ENCODE peak calls at places on chromosomes 11 and 22, in nine cellular contexts. Q is activated CD4-positive, alpha-beta T cell treated with anti-CD3 and anti-CD28 coated beads, Interleukin-2, amount 50 U/mL, for 1 hour; C is right lobe of liver; S is psoas muscle; A is tibial artery; R is NCI-H187; E is stomach; M is stimulated activated CD4-positive, alpha-beta T cell treated with anti-CD3 and anti-CD28 coated beads, TNF-alpha, amount 100 ng/mL, for 1 hour; X is stimulated activated naive CD8-positive, alpha-beta T cell treated with anti-CD3 and anti-CD28 coated beads, Interleukin-15, Interleukin-2, amounts not matched to agents 100 U/mL and 50 U/mL, for 24 hours. N is an unnamed sample.

GRCh38 chr11:8219257-8220021 is 44.2 kb downstream of the LMO1 start:
- DNase-seq in Q (no peak), C (no peak), S (no peak), A (no peak), R (no peak), E (peak), M (no peak), X (peak), N (peak)

GRCh38 chr11:13260196-13260962 is 17.2 kb upstream of the BMAL1 start:
- DNase-seq in Q (no peak), C (no peak), S (no peak), A (no peak), R (no peak), E (no peak), M (no peak), X (no peak), N (no peak)

GRCh38 chr22:40791241-40791640 is 27.9 kb downstream of the SLC25A17 start:
- DNase-seq in Q (no peak), C (no peak), S (no peak), A (no peak), R (no peak), E (no peak), M (no peak), X (no peak), N (no peak)

GRCh38 chr22:20864186-20864908 is 5.5 kb downstream of the SNAP29 start:
- DNase-seq in Q (no peak), C (no peak), S (no peak), A (no peak), R (no peak), E (no peak), M (no peak), X (no peak), N (no peak)

GRCh38 chr22:31286360-31287255 is 5.7 kb downstream of the PIK3IP1 start:
- DNase-seq in Q (peak), C (no peak), S (no peak), A (no peak), R (no peak), E (no peak), M (no peak), X (peak), N (peak)

GRCh38 chr11:126426820-126427749 is 71.6 kb downstream of the ST3GAL4 start:
- DNase-seq in Q (no peak), C (no peak), S (no peak), A (no peak), R (no peak), E (no peak), M (no peak), X (no peak), N (no peak)

GRCh38 chr22:45502215-45503070 is at the start of gene FBLN1:
- DNase-seq in Q (no peak), C (peak), S (peak), A (peak), R (no peak), E (no peak), M (no peak), X (peak), N (no peak)

GRCh38 chr22:42294034-42294985 is 23.9 kb upstream of the TCF20 start:
- DNase-seq in Q (peak), C (no peak), S (no peak), A (no peak), R (no peak), E (peak), M (no peak), X (no peak), N (no peak)

GRCh38 chr11:94193288-94193687 is 64.6 kb downstream of the PANX1 start:
- DNase-seq in Q (no peak), C (no peak), S (peak), A (no peak), R (no peak), E (no peak), M (no peak), X (no peak), N (no peak)

GRCh38 chr11:26992031-26992541 is 1.8 kb upstream of the FIBIN start:
- DNase-seq in Q (no peak), C (no peak), S (no peak), A (no peak), R (no peak), E (no peak), M (no peak), X (no peak), N (no peak)

GRCh38 chr22:48761546-48761945 is 1066.1 kb downstream of the BRD1 start:
- DNase-seq in Q (no peak), C (peak), S (no peak), A (peak), R (no peak), E (peak), M (no peak), X (no peak), N (peak)

GRCh38 chr11:16211407-16211806 is 144.9 kb downstream of the SOX6 start:
- DNase-seq in Q (no peak), C (no peak), S (no peak), A (no peak), R (no peak), E (no peak), M (no peak), X (no peak), N (no peak)

GRCh38 chr11:844693-845644 is 2.3 kb downstream of the TSPAN4 start:
- DNase-seq in Q (no peak), C (peak), S (peak), A (peak), R (no peak), E (peak), M (no peak), X (peak), N (no peak)

GRCh38 chr11:107859459-107860239 is 1.1 kb upstream of the SLC35F2 start:
- DNase-seq in Q (peak), C (peak), S (peak), A (peak), R (peak), E (peak), M (no peak), X (peak), N (peak)

GRCh38 chr11:85977751-85978160 is 91.1 kb downstream of the PICALM start:
- DNase-seq in Q (no peak), C (no peak), S (no peak), A (no peak), R (no peak), E (no peak), M (no peak), X (no peak), N (no peak)

N was measured in stimulated activated CD8-positive, alpha-beta memory T cell treated with anti-CD3 and anti-CD28 coated beads, Interleukin-4, amount 100 ng/mL, for 48 hours.